ENCODE peak calls at places on chromosomes 12 and 14, in four cellular contexts. One of them, this sample, is unnamed.
A peak's percentile ranks its signal among the peaks of the same experiment; 100 is the strongest.

GRCh38 chr14:77738559-77739250 is 22.3 kb downstream of the SNW1 start:
- DNase-seq in SK-N-SH: no peak
- DNase-seq in MM.1S: no peak
- DNase-seq in HCT116: no peak
- DNase-seq in this sample: no peak

GRCh38 chr14:95514131-95515079 is 2.0 kb downstream of the SYNE3 start:
- DNase-seq in HCT116: no peak
- DNase-seq in MM.1S: peak; percentile 45
- DNase-seq in SK-N-SH: no peak
- DNase-seq in this sample: no peak

GRCh38 chr14:92973265-92973797 is 50.4 kb downstream of the CHGA start:
- DNase-seq in MM.1S: no peak
- DNase-seq in HCT116: no peak
- DNase-seq in SK-N-SH: peak; percentile 74
- DNase-seq in this sample: peak; percentile 18

GRCh38 chr12:8996682-8997405 is 7.5 kb downstream of the KLRG1 start:
- DNase-seq in SK-N-SH: no peak
- DNase-seq in MM.1S: no peak
- DNase-seq in HCT116: no peak
- DNase-seq in this sample: no peak

GRCh38 chr14:54901380-54902142 is 1.1 kb downstream of the GCH1 start:
- DNase-seq in MM.1S: no peak
- DNase-seq in HCT116: no peak
- DNase-seq in SK-N-SH: peak; percentile 48
- DNase-seq in this sample: peak; percentile 13

GRCh38 chr14:93009471-93010117 is 86.6 kb downstream of the CHGA start:
- DNase-seq in SK-N-SH: peak; percentile 89
- DNase-seq in HCT116: no peak
- DNase-seq in MM.1S: no peak
- DNase-seq in this sample: no peak

GRCh38 chr12:122939151-122939550 is 27.1 kb downstream of the ABCB9 start:
- DNase-seq in HCT116: no peak
- DNase-seq in SK-N-SH: no peak
- DNase-seq in MM.1S: no peak
- DNase-seq in this sample: no peak

GRCh38 chr14:30620178-30620577 is 1.9 kb upstream of the SCFD1 start:
- DNase-seq in SK-N-SH: no peak
- DNase-seq in MM.1S: peak; percentile 35
- DNase-seq in HCT116: no peak
- DNase-seq in this sample: peak; percentile 10

GRCh38 chr12:116674643-116675183 is 63.2 kb downstream of the SPRING1 start:
- DNase-seq in HCT116: no peak
- DNase-seq in MM.1S: no peak
- DNase-seq in SK-N-SH: no peak
- DNase-seq in this sample: no peak

GRCh38 chr12:29198901-29199300 is 49.8 kb downstream of the FAR2 start:
- DNase-seq in HCT116: no peak
- DNase-seq in SK-N-SH: no peak
- DNase-seq in MM.1S: no peak
- DNase-seq in this sample: no peak

GRCh38 chr12:29200586-29200985 is 51.5 kb downstream of the FAR2 start:
- DNase-seq in MM.1S: no peak
- DNase-seq in SK-N-SH: no peak
- DNase-seq in HCT116: no peak
- DNase-seq in this sample: no peak
- TF ChIP-seq EZH2phosphoT487 in MM.1S: no peak
- TF ChIP-seq EZH2phosphoT487 in SK-N-SH: no peak
- TF ChIP-seq EZH2phosphoT487 in HCT116: no peak
- TF ChIP-seq EZH2phosphoT487 in this sample: no peak

DNA sequence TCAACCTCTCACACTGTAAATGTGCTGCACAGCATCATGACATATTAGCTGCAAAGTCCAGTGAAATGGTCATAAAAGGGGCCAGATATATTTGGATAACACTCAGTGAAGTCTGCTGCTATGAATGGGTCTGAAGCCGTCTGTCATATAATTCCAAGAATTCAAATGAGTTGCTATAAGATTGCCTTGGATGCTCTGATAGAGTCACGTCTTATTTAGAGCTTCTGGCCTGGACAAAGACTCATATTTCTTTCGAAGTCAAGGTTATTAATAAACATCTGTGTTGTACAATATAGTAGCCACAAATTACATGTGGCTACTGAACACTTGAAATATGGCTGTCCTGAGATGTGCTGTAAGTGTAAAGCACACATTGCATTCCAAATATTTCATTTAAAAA is 54.4 kb upstream of the OVCH1 start:
- DNase-seq in MM.1S: no peak
- DNase-seq in SK-N-SH: no peak
- DNase-seq in HCT116: no peak
- DNase-seq in this sample: no peak
- TF ChIP-seq CTCF in MM.1S: no peak
- TF ChIP-seq CTCF in SK-N-SH: no peak
- TF ChIP-seq CTCF in HCT116: no peak
- TF ChIP-seq CTCF in this sample: no peak

DNA sequence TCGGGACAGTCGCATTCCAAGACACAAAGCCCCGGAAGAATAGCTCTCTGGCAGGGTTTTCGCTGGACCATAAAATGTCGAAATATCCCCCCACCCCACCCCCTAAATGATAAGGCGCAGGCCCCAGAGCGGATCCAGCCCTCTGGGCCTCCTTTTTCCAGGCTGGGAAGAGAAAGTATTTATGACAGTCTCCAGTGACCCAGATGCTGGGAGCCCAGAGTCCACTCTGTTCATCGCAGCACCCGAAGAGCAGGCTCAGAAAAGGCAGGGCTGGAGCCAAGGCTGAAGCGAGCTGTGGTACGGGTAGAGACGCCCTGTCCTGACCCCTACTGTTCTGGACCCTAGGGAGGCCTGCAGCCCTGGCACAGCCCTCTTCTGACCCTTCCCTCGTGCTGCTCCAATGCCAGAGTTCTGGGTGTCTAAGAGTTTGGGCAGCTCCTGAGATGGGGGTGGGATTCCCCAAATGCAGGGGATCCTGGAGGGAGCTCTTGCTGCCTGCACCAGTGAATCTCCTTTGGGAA is 2.0 kb upstream of the HOXC8 start:
- DNase-seq in HCT116: no peak
- DNase-seq in MM.1S: no peak
- DNase-seq in SK-N-SH: no peak
- DNase-seq in this sample: no peak
- TF ChIP-seq EZH2phosphoT487 in HCT116: no peak
- TF ChIP-seq EZH2phosphoT487 in MM.1S: no peak
- TF ChIP-seq EZH2phosphoT487 in SK-N-SH: no peak
- TF ChIP-seq EZH2phosphoT487 in this sample: no peak

GRCh38 chr14:72916174-72916573 is 10.1 kb upstream of the DCAF4 start:
- DNase-seq in SK-N-SH: no peak
- DNase-seq in HCT116: no peak
- DNase-seq in MM.1S: no peak
- DNase-seq in this sample: no peak

GRCh38 chr14:72924332-72924731 is 1.9 kb upstream of the DCAF4 start:
- DNase-seq in SK-N-SH: peak; percentile 40
- DNase-seq in MM.1S: no peak
- DNase-seq in HCT116: no peak
- DNase-seq in this sample: no peak

GRCh38 chr14:72921396-72921795 is 4.9 kb upstream of the DCAF4 start:
- DNase-seq in SK-N-SH: no peak
- DNase-seq in HCT116: no peak
- DNase-seq in MM.1S: no peak
- DNase-seq in this sample: no peak

GRCh38 chr14:72917420-72917819 is 8.8 kb upstream of the DCAF4 start:
- DNase-seq in SK-N-SH: no peak
- DNase-seq in HCT116: no peak
- DNase-seq in MM.1S: no peak
- DNase-seq in this sample: no peak

DNA sequence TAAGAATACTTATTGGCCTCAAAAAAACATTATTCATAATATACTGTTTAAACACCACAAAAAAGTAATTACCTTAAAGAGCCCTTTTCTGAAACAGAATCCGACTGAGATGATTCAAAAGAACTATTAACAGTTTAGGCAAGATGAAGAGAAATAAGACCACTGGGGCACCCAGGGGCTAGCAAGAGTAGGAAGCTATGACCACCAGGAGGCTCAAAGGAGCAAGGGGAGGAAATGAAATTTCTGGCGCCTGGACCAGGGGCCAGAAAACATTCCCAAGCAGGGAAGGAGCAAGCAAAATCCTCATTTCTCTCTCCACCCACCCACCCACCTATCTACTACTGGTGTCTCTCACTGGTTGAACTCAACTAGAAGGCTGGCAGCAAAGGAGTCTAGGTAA is 6.3 kb upstream of the DCAF4 start:
- DNase-seq in MM.1S: no peak
- DNase-seq in HCT116: no peak
- DNase-seq in SK-N-SH: no peak
- DNase-seq in this sample: no peak
- TF ChIP-seq CTCF in MM.1S: no peak
- TF ChIP-seq CTCF in HCT116: peak; percentile 53
- TF ChIP-seq CTCF in SK-N-SH: peak; percentile 21
- TF ChIP-seq CTCF in this sample: peak; percentile 37

GRCh38 chr12:50201987-50202521 is 34.9 kb upstream of the CERS5 start:
- DNase-seq in MM.1S: no peak
- DNase-seq in HCT116: peak; percentile 81
- DNase-seq in SK-N-SH: no peak
- DNase-seq in this sample: no peak
- TF ChIP-seq EZH2phosphoT487 in MM.1S: no peak
- TF ChIP-seq EZH2phosphoT487 in HCT116: no peak
- TF ChIP-seq EZH2phosphoT487 in SK-N-SH: no peak
- TF ChIP-seq EZH2phosphoT487 in this sample: no peak

GRCh38 chr12:52398176-52398575 is 8.0 kb downstream of the KRT82 start:
- DNase-seq in MM.1S: no peak
- DNase-seq in SK-N-SH: no peak
- DNase-seq in HCT116: no peak
- DNase-seq in this sample: no peak
- TF ChIP-seq CTCF in MM.1S: no peak
- TF ChIP-seq CTCF in SK-N-SH: no peak
- TF ChIP-seq CTCF in HCT116: peak; percentile 10
- TF ChIP-seq CTCF in this sample: no peak

GRCh38 chr12:12819752-12820311 is 6.7 kb downstream of the DDX47 start:
- DNase-seq in SK-N-SH: no peak
- DNase-seq in MM.1S: no peak
- DNase-seq in HCT116: no peak
- DNase-seq in this sample: no peak
- TF ChIP-seq EZH2phosphoT487 in SK-N-SH: no peak
- TF ChIP-seq EZH2phosphoT487 in MM.1S: no peak
- TF ChIP-seq EZH2phosphoT487 in HCT116: no peak
- TF ChIP-seq EZH2phosphoT487 in this sample: no peak

DNA sequence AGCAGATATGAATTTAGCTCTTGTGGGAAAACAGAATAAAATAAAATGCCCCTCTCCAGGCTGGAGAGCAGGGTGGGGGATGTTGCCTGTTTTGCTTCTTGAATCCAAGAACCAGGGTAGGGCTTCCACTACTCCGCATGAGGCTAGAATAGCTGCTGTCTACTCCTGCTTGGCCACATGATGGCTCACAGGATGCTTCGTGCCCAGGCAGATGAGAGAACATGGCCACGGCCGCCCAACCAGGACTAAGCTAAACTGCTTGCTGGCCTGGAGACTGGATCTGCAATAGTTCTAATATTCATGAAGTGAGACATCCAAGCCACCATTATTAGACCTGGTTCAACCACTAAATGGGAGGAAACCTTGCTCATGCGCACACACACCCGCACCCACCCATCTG is 122.2 kb upstream of the METAP2 start:
- DNase-seq in SK-N-SH: no peak
- DNase-seq in HCT116: no peak
- DNase-seq in MM.1S: no peak
- DNase-seq in this sample: no peak
- TF ChIP-seq CTCF in SK-N-SH: no peak
- TF ChIP-seq CTCF in HCT116: no peak
- TF ChIP-seq CTCF in MM.1S: no peak
- TF ChIP-seq CTCF in this sample: no peak

This sample was measured in OCI-LY7.